ENCODE peak calls at places on chromosome 22, in seven cellular contexts. R is T-helper 17 cell; U is activated T-helper 1 cell treated with anti-CD3 and anti-CD28 coated beads, Interleukin-2, amount 50 U/mL, for 16 hours; N is cardiac muscle cell; M is dorsolateral prefrontal cortex; P is HEK293T; O is breast epithelium. C is an unnamed sample.
A peak's percentile ranks its signal among the peaks of the same experiment; 100 is the strongest.

GRCh38 chr22:44574057-44574456 is 76.0 kb upstream of the RTL6 start:
- DNase-seq in M (no peak), U (no peak), P (no peak), O (peak; percentile 55), N (peak; percentile 76), R (no peak), C (peak; percentile 50)

GRCh38 chr22:37018815-37019308 is 385 bp downstream of the TST start:
- DNase-seq in P (peak; percentile 53), U (no peak), N (peak; percentile 65), R (no peak), M (no peak), O (no peak), C (peak; percentile 84)

GRCh38 chr22:43956805-43957463 is 1.7 kb downstream of the SAMM50 start:
- DNase-seq in R (no peak), U (no peak), P (no peak), M (no peak), O (no peak), N (peak; percentile 49), C (no peak)

GRCh38 chr22:44881624-44882023 is 128.2 kb downstream of the PHF21B start:
- DNase-seq in M (no peak), N (no peak), P (no peak), U (no peak), R (no peak), O (peak; percentile 48), C (peak; percentile 37)

GRCh38 chr22:44543781-44544181 is 45.7 kb upstream of the RTL6 start:
- DNase-seq in R (no peak), M (no peak), O (no peak), P (no peak), N (peak; percentile 39), U (no peak), C (no peak)

GRCh38 chr22:36497910-36498669 is 8.8 kb downstream of the FOXRED2 start:
- DNase-seq in R (no peak), O (no peak), U (no peak), M (peak; percentile 28), P (no peak), N (no peak), C (no peak)

GRCh38 chr22:47567126-47567730 is 804.8 kb downstream of the TBC1D22A start:
- DNase-seq in R (no peak), O (no peak), N (no peak), P (no peak), M (no peak), U (no peak), C (no peak)

GRCh38 chr22:42308887-42309468 is 38.5 kb upstream of the TCF20 start:
- DNase-seq in R (no peak), O (no peak), N (no peak), U (no peak), M (no peak), P (no peak), C (no peak)

GRCh38 chr22:45863981-45864751 is 112.8 kb downstream of the WNT7B start:
- DNase-seq in R (peak; percentile 67), P (peak; percentile 77), U (peak; percentile 59), N (peak; percentile 64), M (no peak), O (no peak), C (peak; percentile 82)

GRCh38 chr22:31081963-31082605 is 966 bp downstream of the SMTN start:
- DNase-seq in O (no peak), R (no peak), N (peak; percentile 35), P (no peak), U (no peak), M (no peak), C (no peak)

GRCh38 chr22:38327805-38328204 is 10.6 kb upstream of the CSNK1E start:
- DNase-seq in P (no peak), U (no peak), O (no peak), R (no peak), N (peak; percentile 45), M (no peak), C (no peak)

GRCh38 chr22:35586771-35587170 is 30.4 kb downstream of the MB start:
- DNase-seq in P (no peak), R (no peak), O (no peak), U (no peak), M (no peak), N (no peak), C (no peak)

C was measured in sciatic nerve.